ENCODE peak calls at places on chromosomes 1 and 21, in seven cellular contexts. One of them, this sample, is unnamed.

GRCh38 chr21:37450385-37451044 is 83.9 kb downstream of the DYRK1A start:
- DNase-seq in GM12864: no peak
- DNase-seq in adrenal gland: no peak
- DNase-seq in dorsolateral prefrontal cortex: no peak
- DNase-seq in upper lobe of right lung: no peak
- DNase-seq in NB4: no peak
- DNase-seq in heart right ventricle: no peak
- DNase-seq in this sample: no peak

GRCh38 chr1:180194546-180195207 is 35.4 kb upstream of the LHX4 start:
- DNase-seq in GM12864: no peak
- DNase-seq in adrenal gland: no peak
- DNase-seq in dorsolateral prefrontal cortex: no peak
- DNase-seq in upper lobe of right lung: no peak
- DNase-seq in NB4: peak; percentile 55
- DNase-seq in heart right ventricle: no peak
- DNase-seq in this sample: no peak

GRCh38 chr1:7410156-7410555 is 360.9 kb upstream of the VAMP3 start:
- DNase-seq in GM12864: no peak
- DNase-seq in adrenal gland: peak; percentile 2
- DNase-seq in dorsolateral prefrontal cortex: peak; percentile 6
- DNase-seq in upper lobe of right lung: no peak
- DNase-seq in NB4: no peak
- DNase-seq in heart right ventricle: no peak
- DNase-seq in this sample: no peak

GRCh38 chr1:157519451-157519850 is 32.9 kb downstream of the FCRL5 start:
- DNase-seq in GM12864: no peak
- DNase-seq in adrenal gland: no peak
- DNase-seq in dorsolateral prefrontal cortex: no peak
- DNase-seq in upper lobe of right lung: no peak
- DNase-seq in NB4: no peak
- DNase-seq in heart right ventricle: no peak
- DNase-seq in this sample: no peak

GRCh38 chr1:219555802-219556201 is 57.1 kb downstream of the ZC3H11B start:
- DNase-seq in GM12864: no peak
- DNase-seq in adrenal gland: no peak
- DNase-seq in dorsolateral prefrontal cortex: no peak
- DNase-seq in upper lobe of right lung: no peak
- DNase-seq in NB4: no peak
- DNase-seq in heart right ventricle: no peak
- DNase-seq in this sample: no peak

GRCh38 chr1:70980361-70980760 is 67.3 kb downstream of the PTGER3 start:
- DNase-seq in GM12864: no peak
- DNase-seq in adrenal gland: no peak
- DNase-seq in dorsolateral prefrontal cortex: no peak
- DNase-seq in upper lobe of right lung: no peak
- DNase-seq in NB4: no peak
- DNase-seq in heart right ventricle: no peak
- DNase-seq in this sample: no peak

GRCh38 chr1:161071886-161072371 is 2.2 kb upstream of the ARHGAP30 start:
- DNase-seq in GM12864: peak; percentile 45
- DNase-seq in adrenal gland: no peak
- DNase-seq in dorsolateral prefrontal cortex: no peak
- DNase-seq in upper lobe of right lung: peak; percentile 83
- DNase-seq in NB4: peak; percentile 73
- DNase-seq in heart right ventricle: peak; percentile 38
- DNase-seq in this sample: no peak

GRCh38 chr1:157442065-157442464 is 110.2 kb downstream of the FCRL5 start:
- DNase-seq in GM12864: no peak
- DNase-seq in adrenal gland: no peak
- DNase-seq in dorsolateral prefrontal cortex: no peak
- DNase-seq in upper lobe of right lung: no peak
- DNase-seq in NB4: no peak
- DNase-seq in heart right ventricle: no peak
- DNase-seq in this sample: no peak

GRCh38 chr1:147472489-147472888 is 68.8 kb upstream of the BCL9 start:
- DNase-seq in GM12864: no peak
- DNase-seq in adrenal gland: no peak
- DNase-seq in dorsolateral prefrontal cortex: no peak
- DNase-seq in upper lobe of right lung: no peak
- DNase-seq in NB4: no peak
- DNase-seq in heart right ventricle: no peak
- DNase-seq in this sample: no peak

GRCh38 chr1:208179303-208179702 is 64.9 kb downstream of the PLXNA2 start:
- DNase-seq in GM12864: no peak
- DNase-seq in adrenal gland: no peak
- DNase-seq in dorsolateral prefrontal cortex: no peak
- DNase-seq in upper lobe of right lung: no peak
- DNase-seq in NB4: no peak
- DNase-seq in heart right ventricle: peak; percentile 57
- DNase-seq in this sample: no peak

GRCh38 chr1:150708595-150708994 is 11.6 kb upstream of the GOLPH3L start:
- DNase-seq in GM12864: no peak
- DNase-seq in adrenal gland: no peak
- DNase-seq in dorsolateral prefrontal cortex: no peak
- DNase-seq in upper lobe of right lung: no peak
- DNase-seq in NB4: no peak
- DNase-seq in heart right ventricle: no peak
- DNase-seq in this sample: no peak

GRCh38 chr1:112344754-112345423 is 51.1 kb upstream of the CTTNBP2NL start:
- DNase-seq in GM12864: no peak
- DNase-seq in adrenal gland: no peak
- DNase-seq in dorsolateral prefrontal cortex: no peak
- DNase-seq in upper lobe of right lung: no peak
- DNase-seq in NB4: no peak
- DNase-seq in heart right ventricle: no peak
- DNase-seq in this sample: no peak

GRCh38 chr1:155082941-155083541 is 4.4 kb downstream of the EFNA3 start:
- DNase-seq in GM12864: no peak
- DNase-seq in adrenal gland: no peak
- DNase-seq in dorsolateral prefrontal cortex: no peak
- DNase-seq in upper lobe of right lung: no peak
- DNase-seq in NB4: no peak
- DNase-seq in heart right ventricle: no peak
- DNase-seq in this sample: no peak

GRCh38 chr1:151324390-151324930 is 2.8 kb downstream of the PI4KB start:
- DNase-seq in GM12864: no peak
- DNase-seq in adrenal gland: no peak
- DNase-seq in dorsolateral prefrontal cortex: no peak
- DNase-seq in upper lobe of right lung: no peak
- DNase-seq in NB4: no peak
- DNase-seq in heart right ventricle: no peak
- DNase-seq in this sample: no peak

GRCh38 chr1:183834568-183834967 is 29.6 kb downstream of the RGL1 start:
- DNase-seq in GM12864: no peak
- DNase-seq in adrenal gland: peak; percentile 44
- DNase-seq in dorsolateral prefrontal cortex: no peak
- DNase-seq in upper lobe of right lung: no peak
- DNase-seq in NB4: no peak
- DNase-seq in heart right ventricle: no peak
- DNase-seq in this sample: no peak

GRCh38 chr1:26020390-26020789 is 1.2 kb upstream of the EXTL1 start:
- DNase-seq in GM12864: no peak
- DNase-seq in adrenal gland: no peak
- DNase-seq in dorsolateral prefrontal cortex: peak; percentile 57
- DNase-seq in upper lobe of right lung: no peak
- DNase-seq in NB4: no peak
- DNase-seq in heart right ventricle: peak; percentile 73
- DNase-seq in this sample: no peak

GRCh38 chr1:107821340-107821739 is 143.6 kb downstream of the VAV3 start:
- DNase-seq in GM12864: no peak
- DNase-seq in adrenal gland: no peak
- DNase-seq in dorsolateral prefrontal cortex: no peak
- DNase-seq in upper lobe of right lung: no peak
- DNase-seq in NB4: no peak
- DNase-seq in heart right ventricle: no peak
- DNase-seq in this sample: no peak

GRCh38 chr1:3067301-3067670 is 1.7 kb upstream of the PRDM16 start:
- DNase-seq in GM12864: no peak
- DNase-seq in adrenal gland: no peak
- DNase-seq in dorsolateral prefrontal cortex: peak; percentile 30
- DNase-seq in upper lobe of right lung: peak; percentile 63
- DNase-seq in NB4: no peak
- DNase-seq in heart right ventricle: no peak
- DNase-seq in this sample: no peak

GRCh38 chr1:160096491-160097116 is 1.8 kb downstream of the IGSF8 start:
- DNase-seq in GM12864: no peak
- DNase-seq in adrenal gland: no peak
- DNase-seq in dorsolateral prefrontal cortex: no peak
- DNase-seq in upper lobe of right lung: peak; percentile 35
- DNase-seq in NB4: peak; percentile 62
- DNase-seq in heart right ventricle: no peak
- DNase-seq in this sample: no peak

GRCh38 chr1:154502066-154502741 is at the start of the genes SHE and TDRD10:
- DNase-seq in GM12864: no peak
- DNase-seq in adrenal gland: peak; percentile 42
- DNase-seq in dorsolateral prefrontal cortex: no peak
- DNase-seq in upper lobe of right lung: peak; percentile 80
- DNase-seq in NB4: no peak
- DNase-seq in heart right ventricle: peak; percentile 57
- DNase-seq in this sample: peak; percentile 35

GRCh38 chr21:26280715-26281310 is 110.2 kb upstream of the APP start:
- DNase-seq in GM12864: no peak
- DNase-seq in adrenal gland: no peak
- DNase-seq in dorsolateral prefrontal cortex: no peak
- DNase-seq in upper lobe of right lung: no peak
- DNase-seq in NB4: no peak
- DNase-seq in heart right ventricle: no peak
- DNase-seq in this sample: no peak

GRCh38 chr1:25804964-25805862 is 5.2 kb downstream of the SELENON start:
- DNase-seq in GM12864: no peak
- DNase-seq in adrenal gland: no peak
- DNase-seq in dorsolateral prefrontal cortex: no peak
- DNase-seq in upper lobe of right lung: no peak
- DNase-seq in NB4: no peak
- DNase-seq in heart right ventricle: no peak
- DNase-seq in this sample: no peak

GRCh38 chr21:35437941-35438340 is 388.8 kb upstream of the RUNX1 start:
- DNase-seq in GM12864: no peak
- DNase-seq in adrenal gland: no peak
- DNase-seq in dorsolateral prefrontal cortex: no peak
- DNase-seq in upper lobe of right lung: no peak
- DNase-seq in NB4: no peak
- DNase-seq in heart right ventricle: no peak
- DNase-seq in this sample: no peak

GRCh38 chr21:35441868-35442582 is 392.9 kb upstream of the RUNX1 start:
- DNase-seq in GM12864: no peak
- DNase-seq in adrenal gland: no peak
- DNase-seq in dorsolateral prefrontal cortex: no peak
- DNase-seq in upper lobe of right lung: no peak
- DNase-seq in NB4: no peak
- DNase-seq in heart right ventricle: no peak
- DNase-seq in this sample: no peak

GRCh38 chr21:35438643-35439404 is 389.7 kb upstream of the RUNX1 start:
- DNase-seq in GM12864: peak; percentile 29
- DNase-seq in adrenal gland: no peak
- DNase-seq in dorsolateral prefrontal cortex: no peak
- DNase-seq in upper lobe of right lung: no peak
- DNase-seq in NB4: peak; percentile 68
- DNase-seq in heart right ventricle: no peak
- DNase-seq in this sample: peak; percentile 46

DNA sequence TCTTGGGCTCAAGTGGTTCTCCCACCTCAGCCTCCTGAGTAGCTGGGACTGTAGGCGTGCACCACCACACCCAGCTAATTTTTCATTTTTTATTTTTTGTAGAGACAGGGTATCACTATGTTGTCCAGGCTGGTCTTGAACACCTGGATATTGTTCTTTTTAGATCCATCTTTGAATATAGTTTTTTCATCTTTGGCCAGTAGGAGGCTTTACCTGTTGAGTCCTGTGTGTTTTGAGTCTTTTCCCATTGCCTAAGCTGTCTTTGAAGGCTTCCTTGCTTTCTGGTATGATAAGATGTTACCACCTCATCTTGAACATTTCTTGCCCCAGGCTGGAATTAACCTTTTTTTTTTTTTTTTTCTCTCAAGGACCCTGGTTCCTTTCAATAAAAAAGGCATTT is 387.8 kb upstream of the RUNX1 start:
- DNase-seq in GM12864: no peak
- DNase-seq in adrenal gland: no peak
- DNase-seq in dorsolateral prefrontal cortex: no peak
- DNase-seq in upper lobe of right lung: no peak
- DNase-seq in NB4: no peak
- DNase-seq in heart right ventricle: no peak
- DNase-seq in this sample: no peak
- TF ChIP-seq CTCF in GM12864: peak; percentile 25
- TF ChIP-seq CTCF in adrenal gland: no peak
- TF ChIP-seq CTCF in dorsolateral prefrontal cortex: no peak
- TF ChIP-seq CTCF in upper lobe of right lung: no peak
- TF ChIP-seq CTCF in NB4: no peak
- TF ChIP-seq CTCF in heart right ventricle: no peak
- TF ChIP-seq CTCF in this sample: no peak

GRCh38 chr1:110309768-110310167 is 29.4 kb upstream of the RBM15 start:
- DNase-seq in GM12864: no peak
- DNase-seq in adrenal gland: no peak
- DNase-seq in dorsolateral prefrontal cortex: no peak
- DNase-seq in upper lobe of right lung: no peak
- DNase-seq in NB4: no peak
- DNase-seq in heart right ventricle: no peak
- DNase-seq in this sample: no peak
- TF ChIP-seq CTCF in GM12864: no peak
- TF ChIP-seq CTCF in adrenal gland: no peak
- TF ChIP-seq CTCF in dorsolateral prefrontal cortex: no peak
- TF ChIP-seq CTCF in upper lobe of right lung: no peak
- TF ChIP-seq CTCF in NB4: no peak
- TF ChIP-seq CTCF in heart right ventricle: no peak
- TF ChIP-seq CTCF in this sample: no peak

GRCh38 chr21:38869196-38869595 is 63.5 kb downstream of the ETS2 start:
- DNase-seq in GM12864: no peak
- DNase-seq in adrenal gland: no peak
- DNase-seq in dorsolateral prefrontal cortex: no peak
- DNase-seq in upper lobe of right lung: no peak
- DNase-seq in NB4: no peak
- DNase-seq in heart right ventricle: no peak
- DNase-seq in this sample: no peak

GRCh38 chr21:38875694-38876492 is 70.2 kb downstream of the ETS2 start:
- DNase-seq in GM12864: no peak
- DNase-seq in adrenal gland: no peak
- DNase-seq in dorsolateral prefrontal cortex: no peak
- DNase-seq in upper lobe of right lung: no peak
- DNase-seq in NB4: peak; percentile 47
- DNase-seq in heart right ventricle: no peak
- DNase-seq in this sample: no peak

DNA sequence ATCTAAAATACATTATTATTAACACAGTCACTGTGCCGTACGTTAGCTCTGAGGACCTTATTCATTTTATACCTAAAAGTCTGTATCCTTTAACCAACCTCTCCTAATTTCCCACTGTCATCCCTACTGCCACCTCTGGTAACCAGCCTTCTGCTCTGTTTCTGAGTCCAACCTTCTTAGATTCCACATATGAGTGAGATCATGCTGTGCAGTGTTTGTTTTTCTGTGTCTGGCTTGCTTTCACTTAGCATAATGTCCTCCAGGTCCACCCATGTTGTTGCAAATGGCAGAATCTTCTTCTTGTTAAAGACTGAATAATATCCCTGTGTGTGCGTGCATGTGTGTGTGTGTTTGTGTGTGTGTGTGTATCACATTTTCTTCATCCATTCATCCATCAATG is 64.2 kb downstream of the ETS2 start:
- DNase-seq in GM12864: no peak
- DNase-seq in adrenal gland: no peak
- DNase-seq in dorsolateral prefrontal cortex: no peak
- DNase-seq in upper lobe of right lung: no peak
- DNase-seq in NB4: no peak
- DNase-seq in heart right ventricle: no peak
- DNase-seq in this sample: no peak
- TF ChIP-seq CTCF in GM12864: no peak
- TF ChIP-seq CTCF in adrenal gland: no peak
- TF ChIP-seq CTCF in dorsolateral prefrontal cortex: no peak
- TF ChIP-seq CTCF in upper lobe of right lung: no peak
- TF ChIP-seq CTCF in NB4: no peak
- TF ChIP-seq CTCF in heart right ventricle: no peak
- TF ChIP-seq CTCF in this sample: no peak

GRCh38 chr1:163874070-163874469 is 552.3 kb downstream of the NUF2 start:
- DNase-seq in GM12864: no peak
- DNase-seq in adrenal gland: no peak
- DNase-seq in dorsolateral prefrontal cortex: no peak
- DNase-seq in upper lobe of right lung: no peak
- DNase-seq in NB4: no peak
- DNase-seq in heart right ventricle: no peak
- DNase-seq in this sample: no peak
- TF ChIP-seq CTCF in GM12864: peak; percentile 52
- TF ChIP-seq CTCF in adrenal gland: peak; percentile 27
- TF ChIP-seq CTCF in dorsolateral prefrontal cortex: peak; percentile 28
- TF ChIP-seq CTCF in upper lobe of right lung: no peak
- TF ChIP-seq CTCF in NB4: peak; percentile 28
- TF ChIP-seq CTCF in heart right ventricle: no peak
- TF ChIP-seq CTCF in this sample: no peak

This sample was measured in activated B cell treated with CpG ODN at 0.5 μM for 24 hours.